ENCODE peak calls at places on chromosomes 7 and 10, in four cellular contexts. Q, N, M and H are unnamed samples.

GRCh38 chr10:31648966-31649365 is 279.7 kb downstream of the ARHGAP12 start:
- DNase-seq in Q (no peak), N (no peak), M (no peak), H (peak)

GRCh38 chr10:24519950-24520349 is 203.7 kb downstream of the ARHGAP21 start:
- DNase-seq in Q (no peak), N (no peak), M (no peak), H (no peak)

GRCh38 chr7:141014091-141014490 is 661 bp downstream of the MRPS33 start:
- DNase-seq in Q (no peak), N (peak), M (no peak), H (peak)

GRCh38 chr7:34075976-34076375 is 170.6 kb downstream of the BMPER start:
- DNase-seq in Q (no peak), N (no peak), M (no peak), H (peak)

GRCh38 chr7:4603843-4604231 is 78.3 kb upstream of the FOXK1 start:
- DNase-seq in Q (no peak), N (no peak), M (no peak), H (no peak)

GRCh38 chr7:19023477-19023876 is 94.0 kb downstream of the TWIST1 start:
- DNase-seq in Q (no peak), N (no peak), M (no peak), H (no peak)

GRCh38 chr7:121138262-121138933 is 149.9 kb downstream of the CPED1 start:
- DNase-seq in Q (no peak), N (no peak), M (no peak), H (no peak)

GRCh38 chr7:105963038-105963667 is at the start of gene CDHR3:
- DNase-seq in Q (no peak), N (no peak), M (no peak), H (no peak)

GRCh38 chr7:48366096-48366495 is 194.8 kb downstream of the ABCA13 start:
- DNase-seq in Q (no peak), N (no peak), M (no peak), H (no peak)

GRCh38 chr10:6558759-6559429 is 21.2 kb downstream of the PRKCQ start:
- DNase-seq in Q (no peak), N (no peak), M (no peak), H (no peak)

GRCh38 chr10:11086177-11086576 is 68.5 kb downstream of the CELF2 start:
- DNase-seq in Q (no peak), N (no peak), M (peak), H (no peak)

GRCh38 chr7:155709453-155709852 is 65.0 kb downstream of the RBM33 start:
- DNase-seq in Q (no peak), N (no peak), M (no peak), H (no peak)

GRCh38 chr7:44963526-44964290 is 15.1 kb downstream of the MYO1G start:
- DNase-seq in Q (no peak), N (no peak), M (no peak), H (no peak)

GRCh38 chr10:124916098-124916584 is 25.8 kb upstream of the ZRANB1 start:
- DNase-seq in Q (peak), N (no peak), M (no peak), H (peak)

GRCh38 chr10:124917168-124917938 is 24.6 kb upstream of the ZRANB1 start:
- DNase-seq in Q (peak), N (peak), M (peak), H (peak)

GRCh38 chr10:124918906-124919305 is 23.0 kb upstream of the ZRANB1 start:
- DNase-seq in Q (no peak), N (no peak), M (no peak), H (peak)

GRCh38 chr10:124917939-124918830 is 23.7 kb upstream of the ZRANB1 start:
- DNase-seq in Q (peak), N (no peak), M (no peak), H (peak)

DNA sequence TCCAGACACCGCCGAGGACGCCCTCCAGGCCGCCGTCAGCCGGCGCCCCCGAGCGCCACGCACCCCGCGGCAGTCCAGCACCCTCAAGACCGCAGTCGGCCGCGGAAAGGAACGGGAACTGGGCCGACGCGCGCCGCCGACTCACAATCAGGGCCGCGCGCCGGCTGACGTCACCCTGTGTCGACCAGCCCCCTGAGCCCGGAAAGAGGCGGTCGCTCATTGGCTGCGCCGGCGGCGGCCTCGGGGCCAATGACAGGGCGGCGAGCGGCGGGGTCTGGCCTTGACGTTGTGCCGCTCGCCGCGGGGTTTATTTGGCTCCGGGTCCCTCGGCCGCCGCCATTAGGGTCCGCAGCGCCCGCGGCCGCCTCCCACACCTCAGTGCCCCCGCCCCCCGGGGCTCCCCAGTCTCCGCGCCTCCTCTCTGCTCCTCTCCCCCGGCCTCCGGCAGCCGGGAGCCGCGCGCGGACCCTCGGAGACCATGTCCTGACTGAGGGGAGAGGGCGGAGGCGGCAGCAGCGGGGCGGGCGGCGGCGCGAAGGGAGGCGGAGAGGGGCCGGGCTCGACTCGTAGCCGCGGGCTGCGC is 25.2 kb upstream of the ZRANB1 start:
- DNase-seq in Q (peak), N (peak), M (peak), H (peak)
- TF ChIP-seq CTCF in Q (no peak), N (no peak), M (no peak), H (no peak)

GRCh38 chr10:34405611-34406462 is 409.3 kb downstream of the PARD3 start:
- DNase-seq in Q (no peak), N (no peak), M (no peak), H (peak)
- TF ChIP-seq CTCF in Q (no peak), N (no peak), M (no peak), H (no peak)

DNA sequence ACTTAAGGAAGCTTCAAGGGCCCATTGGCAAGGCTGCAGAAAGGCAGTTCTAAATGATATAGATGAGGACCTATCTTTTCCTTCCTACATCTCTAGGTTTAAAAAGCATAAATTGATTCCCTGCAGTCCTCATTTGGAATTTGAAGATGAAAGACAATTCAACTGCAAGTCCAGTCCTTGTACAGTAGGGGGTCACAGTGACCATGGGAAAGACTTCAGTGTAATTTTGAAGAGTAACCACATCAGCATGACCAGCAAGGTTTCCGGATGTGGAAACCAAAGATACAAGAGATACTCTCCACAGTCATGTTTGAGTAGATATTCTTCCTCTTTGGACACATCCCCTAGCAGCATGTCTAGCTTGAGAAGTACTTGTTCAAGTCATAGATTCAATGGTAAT is 539.2 kb upstream of the TEX47 start:
- DNase-seq in Q (no peak), N (no peak), M (no peak), H (no peak)
- TF ChIP-seq CTCF in Q (no peak), N (no peak), M (peak), H (no peak)

GRCh38 chr7:1883834-1884582 is 213.9 kb downstream of the ELFN1 start:
- DNase-seq in Q (peak), N (no peak), M (no peak), H (no peak)
- TF ChIP-seq CTCF in Q (no peak), N (peak), M (no peak), H (no peak)

DNA sequence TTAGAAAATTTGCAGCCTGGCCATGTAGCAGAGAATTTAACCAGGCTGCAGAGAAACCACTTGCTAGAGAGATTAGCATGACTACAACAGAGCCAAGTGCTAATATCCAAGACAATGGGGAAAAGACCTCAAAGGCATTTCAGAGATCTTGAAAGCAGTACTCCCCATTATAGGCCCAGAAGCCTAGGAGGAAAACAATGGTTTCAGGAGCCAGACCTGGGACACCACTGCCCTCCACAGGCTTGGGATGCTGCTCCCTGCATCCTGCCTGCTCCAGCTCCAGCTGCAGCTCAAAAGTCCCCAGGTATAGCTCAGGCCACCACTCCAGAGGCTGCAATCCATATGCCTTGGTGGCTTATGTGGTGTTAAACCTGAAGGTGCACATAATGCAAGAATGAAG is 101.5 kb upstream of the TMEM72 start:
- DNase-seq in Q (no peak), N (no peak), M (no peak), H (peak)
- TF ChIP-seq CTCF in Q (no peak), N (peak), M (peak), H (peak)

DNA sequence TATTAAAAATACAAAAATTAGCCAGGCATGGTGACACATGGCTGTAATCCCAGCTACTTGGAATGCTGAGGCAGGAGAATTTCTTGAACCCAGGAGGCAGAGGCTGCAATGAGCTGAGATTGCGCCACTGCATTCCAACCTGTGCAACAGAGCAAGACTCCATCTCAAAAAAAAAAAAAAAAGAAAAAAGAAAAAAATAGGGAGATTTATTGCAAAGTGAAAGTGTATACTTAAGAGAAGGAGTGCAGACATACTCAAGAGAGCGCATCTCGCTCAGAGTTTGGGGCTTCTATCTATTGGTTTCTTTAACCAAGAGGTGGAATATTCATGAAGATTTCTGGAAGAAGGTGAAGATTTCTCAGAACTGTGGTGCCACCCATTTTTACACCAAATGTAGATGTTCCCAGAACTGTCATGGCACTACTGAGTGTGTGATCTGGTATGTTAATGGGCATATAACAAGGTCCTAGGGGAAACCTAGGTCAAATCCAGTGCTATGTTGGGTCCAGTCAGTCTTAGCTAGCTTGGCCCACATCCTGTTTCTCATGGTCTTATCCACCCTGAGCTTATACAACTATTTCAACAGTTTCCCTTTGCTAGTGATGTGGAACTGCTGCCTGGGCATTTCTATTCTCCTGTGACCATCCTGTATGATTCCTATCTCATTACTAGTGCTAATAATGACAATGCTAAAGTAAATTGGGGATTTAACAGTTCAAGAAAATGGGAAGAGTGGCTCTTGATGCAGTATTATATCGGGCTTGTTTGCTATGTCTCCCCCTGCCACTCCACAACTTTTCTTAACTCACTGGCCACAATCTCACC is 708.2 kb downstream of the XPNPEP1 start:
- DNase-seq in Q (no peak), N (no peak), M (no peak), H (peak)
- TF ChIP-seq CTCF in Q (no peak), N (no peak), M (no peak), H (no peak)

DNA sequence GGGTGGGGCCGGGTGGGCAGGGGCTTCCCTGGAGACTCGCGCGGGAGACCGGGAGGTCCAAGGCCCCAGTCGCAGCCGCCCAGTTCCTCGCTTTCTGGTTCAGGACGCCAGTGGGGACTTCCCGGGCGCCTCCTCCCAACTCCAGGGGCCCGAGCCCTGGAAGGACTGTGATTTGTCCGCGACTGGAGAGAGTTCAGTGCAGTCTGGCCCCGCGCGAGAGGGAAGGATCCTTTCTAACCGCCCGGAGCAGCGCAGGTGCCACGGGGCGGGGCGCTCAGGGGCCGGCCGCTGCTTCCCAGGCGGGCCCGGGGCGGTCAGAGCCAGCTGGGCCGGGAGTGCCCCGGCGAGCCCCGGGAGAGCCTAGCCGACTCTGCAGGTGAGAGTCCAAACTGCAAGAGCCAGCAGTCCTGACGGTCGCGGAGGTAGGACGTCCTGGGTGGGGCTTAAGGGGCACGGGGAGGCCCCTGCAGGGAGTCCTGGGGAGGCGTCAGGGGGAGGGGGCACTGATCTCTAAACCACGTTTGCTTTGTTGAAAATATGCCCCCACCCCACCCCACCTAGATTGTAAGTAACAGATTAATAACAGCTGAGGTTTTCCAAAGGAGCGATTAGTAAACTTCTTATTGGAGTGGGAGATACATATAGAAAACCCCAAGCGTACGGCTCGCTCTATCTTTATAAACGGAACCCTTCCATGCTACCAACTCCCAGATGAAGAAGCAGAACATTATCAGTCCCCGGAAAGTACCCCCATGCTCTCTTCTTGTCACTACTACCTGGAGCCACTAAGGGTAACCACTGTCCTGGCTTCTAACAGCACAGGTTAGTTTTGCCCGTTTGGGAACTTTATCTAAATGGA is 8.2 kb downstream of the NKX2-3 start:
- DNase-seq in Q (no peak), N (no peak), M (no peak), H (no peak)
- TF ChIP-seq CTCF in Q (no peak), N (no peak), M (no peak), H (no peak)